ENCODE peak calls at places on chromosomes 16 and 17, in five cellular contexts. One of them, this sample, is unnamed.

GRCh38 chr16:23141500-23141899 is 7.8 kb downstream of the USP31 start:
- DNase-seq in PC-9: no peak
- DNase-seq in NCI-H2029: no peak
- DNase-seq in SHP77: no peak
- DNase-seq in stimulated activated CD4-positive, alpha-beta T cell treated with anti-CD3 and anti-CD28 coated beads, Interleukin-4, amount 100 ng/mL, for 1 hour: no peak
- DNase-seq in this sample: no peak

GRCh38 chr17:4109424-4109823 is 33.4 kb downstream of the ZZEF1 start:
- DNase-seq in SHP77: no peak
- DNase-seq in PC-9: no peak
- DNase-seq in stimulated activated CD4-positive, alpha-beta T cell treated with anti-CD3 and anti-CD28 coated beads, Interleukin-4, amount 100 ng/mL, for 1 hour: no peak
- DNase-seq in NCI-H2029: no peak
- DNase-seq in this sample: no peak

GRCh38 chr17:64718058-64718457 is 56.0 kb upstream of the SMURF2 start:
- DNase-seq in NCI-H2029: peak; percentile 51
- DNase-seq in SHP77: no peak
- DNase-seq in PC-9: peak; percentile 65
- DNase-seq in stimulated activated CD4-positive, alpha-beta T cell treated with anti-CD3 and anti-CD28 coated beads, Interleukin-4, amount 100 ng/mL, for 1 hour: no peak
- DNase-seq in this sample: no peak

GRCh38 chr17:74201250-74201649 is 2.2 kb upstream of the RPL38 start:
- DNase-seq in stimulated activated CD4-positive, alpha-beta T cell treated with anti-CD3 and anti-CD28 coated beads, Interleukin-4, amount 100 ng/mL, for 1 hour: no peak
- DNase-seq in SHP77: peak; percentile 90
- DNase-seq in NCI-H2029: peak; percentile 84
- DNase-seq in PC-9: no peak
- DNase-seq in this sample: peak; percentile 50

GRCh38 chr17:181213-182163 is at the start of gene DOC2B:
- DNase-seq in NCI-H2029: no peak
- DNase-seq in PC-9: no peak
- DNase-seq in SHP77: no peak
- DNase-seq in stimulated activated CD4-positive, alpha-beta T cell treated with anti-CD3 and anti-CD28 coated beads, Interleukin-4, amount 100 ng/mL, for 1 hour: peak; percentile 27
- DNase-seq in this sample: peak; percentile 74

GRCh38 chr17:70204431-70204830 is 35.1 kb downstream of the KCNJ2 start:
- DNase-seq in NCI-H2029: no peak
- DNase-seq in SHP77: no peak
- DNase-seq in stimulated activated CD4-positive, alpha-beta T cell treated with anti-CD3 and anti-CD28 coated beads, Interleukin-4, amount 100 ng/mL, for 1 hour: no peak
- DNase-seq in PC-9: no peak
- DNase-seq in this sample: no peak

GRCh38 chr16:51820176-51820575 is 669.1 kb upstream of the SALL1 start:
- DNase-seq in NCI-H2029: no peak
- DNase-seq in stimulated activated CD4-positive, alpha-beta T cell treated with anti-CD3 and anti-CD28 coated beads, Interleukin-4, amount 100 ng/mL, for 1 hour: no peak
- DNase-seq in PC-9: no peak
- DNase-seq in SHP77: no peak
- DNase-seq in this sample: no peak

GRCh38 chr16:8403978-8404738 is 186.2 kb downstream of the TMEM114 start:
- DNase-seq in SHP77: no peak
- DNase-seq in NCI-H2029: no peak
- DNase-seq in stimulated activated CD4-positive, alpha-beta T cell treated with anti-CD3 and anti-CD28 coated beads, Interleukin-4, amount 100 ng/mL, for 1 hour: no peak
- DNase-seq in PC-9: no peak
- DNase-seq in this sample: no peak

GRCh38 chr16:54526916-54527315 is 240.3 kb upstream of the IRX3 start:
- DNase-seq in PC-9: no peak
- DNase-seq in SHP77: no peak
- DNase-seq in NCI-H2029: no peak
- DNase-seq in stimulated activated CD4-positive, alpha-beta T cell treated with anti-CD3 and anti-CD28 coated beads, Interleukin-4, amount 100 ng/mL, for 1 hour: no peak
- DNase-seq in this sample: no peak

GRCh38 chr16:70591609-70592008 is 54.8 kb upstream of the IL34 start:
- DNase-seq in PC-9: no peak
- DNase-seq in stimulated activated CD4-positive, alpha-beta T cell treated with anti-CD3 and anti-CD28 coated beads, Interleukin-4, amount 100 ng/mL, for 1 hour: no peak
- DNase-seq in SHP77: no peak
- DNase-seq in NCI-H2029: no peak
- DNase-seq in this sample: no peak

GRCh38 chr17:27318228-27318627 is 24.3 kb downstream of the WSB1 start:
- DNase-seq in NCI-H2029: no peak
- DNase-seq in PC-9: no peak
- DNase-seq in stimulated activated CD4-positive, alpha-beta T cell treated with anti-CD3 and anti-CD28 coated beads, Interleukin-4, amount 100 ng/mL, for 1 hour: no peak
- DNase-seq in SHP77: no peak
- DNase-seq in this sample: no peak

GRCh38 chr16:27226476-27226875 is 23.1 kb downstream of the KDM8 start:
- DNase-seq in PC-9: no peak
- DNase-seq in stimulated activated CD4-positive, alpha-beta T cell treated with anti-CD3 and anti-CD28 coated beads, Interleukin-4, amount 100 ng/mL, for 1 hour: no peak
- DNase-seq in SHP77: no peak
- DNase-seq in NCI-H2029: peak; percentile 10
- DNase-seq in this sample: no peak

GRCh38 chr17:58533616-58534188 is 19.3 kb upstream of the MTMR4 start:
- DNase-seq in stimulated activated CD4-positive, alpha-beta T cell treated with anti-CD3 and anti-CD28 coated beads, Interleukin-4, amount 100 ng/mL, for 1 hour: no peak
- DNase-seq in PC-9: no peak
- DNase-seq in SHP77: no peak
- DNase-seq in NCI-H2029: no peak
- DNase-seq in this sample: no peak

GRCh38 chr16:87580855-87581261 is 21.4 kb upstream of the JPH3 start:
- DNase-seq in stimulated activated CD4-positive, alpha-beta T cell treated with anti-CD3 and anti-CD28 coated beads, Interleukin-4, amount 100 ng/mL, for 1 hour: no peak
- DNase-seq in NCI-H2029: no peak
- DNase-seq in PC-9: peak; percentile 25
- DNase-seq in SHP77: no peak
- DNase-seq in this sample: no peak